ENCODE peak calls at places on chromosomes 5 and 9, in four cellular contexts. K, I, O and R are unnamed samples.

GRCh38 chr5:89981006-89981405 is 428.6 kb downstream of the CETN3 start:
- DNase-seq in K (no peak), O (no peak), I (no peak), R (no peak)

GRCh38 chr9:93501406-93501805 is 48.0 kb upstream of the FAM120AOS start:
- DNase-seq in I (peak), K (no peak), O (no peak), R (no peak)

GRCh38 chr5:57082441-57083067 is 91.3 kb upstream of the GPBP1 start:
- DNase-seq in O (no peak), I (peak), K (peak), R (no peak)

GRCh38 chr5:1526151-1526631 is 2.4 kb upstream of the LPCAT1 start:
- DNase-seq in K (no peak), I (no peak), O (peak), R (peak)

GRCh38 chr5:35357973-35358372 is 127.7 kb upstream of the PRLR start:
- DNase-seq in K (no peak), I (no peak), O (no peak), R (no peak)

GRCh38 chr5:140672455-140673186 is 755 bp downstream of the DND1 start:
- DNase-seq in I (no peak), O (peak), K (no peak), R (no peak)

GRCh38 chr5:67983251-67983941 is 232.2 kb upstream of the PIK3R1 start:
- DNase-seq in O (no peak), I (peak), K (peak), R (no peak)

GRCh38 chr9:21854594-21854993 is 52.2 kb downstream of the MTAP start:
- DNase-seq in I (peak), K (peak), O (no peak), R (no peak)

GRCh38 chr5:4203146-4203545 is 607.5 kb downstream of the IRX1 start:
- DNase-seq in K (no peak), I (no peak), O (no peak), R (no peak)

GRCh38 chr9:130682490-130683121 is 11.0 kb upstream of the EXOSC2 start:
- DNase-seq in K (peak), O (peak), I (peak), R (peak)

GRCh38 chr9:4831944-4832343 is 39.2 kb downstream of the RCL1 start:
- DNase-seq in O (no peak), I (no peak), K (no peak), R (no peak)

GRCh38 chr5:129749101-129749500 is 1.2 kb downstream of the MINAR2 start:
- DNase-seq in O (no peak), I (no peak), K (no peak), R (no peak)

GRCh38 chr5:98768160-98769005 is 5.1 kb upstream of the RGMB start:
- DNase-seq in I (peak), K (peak), O (peak), R (no peak)

GRCh38 chr5:133778636-133779035 is 166.3 kb upstream of the FSTL4 start:
- DNase-seq in I (no peak), K (no peak), O (no peak), R (no peak)

GRCh38 chr5:133781446-133781845 is 169.1 kb upstream of the FSTL4 start:
- DNase-seq in K (no peak), O (no peak), I (no peak), R (no peak)

GRCh38 chr5:133780619-133781280 is 168.4 kb upstream of the FSTL4 start:
- DNase-seq in I (no peak), O (peak), K (no peak), R (no peak)

GRCh38 chr5:133777951-133778350 is 165.6 kb upstream of the FSTL4 start:
- DNase-seq in K (no peak), I (no peak), O (no peak), R (no peak)

DNA sequence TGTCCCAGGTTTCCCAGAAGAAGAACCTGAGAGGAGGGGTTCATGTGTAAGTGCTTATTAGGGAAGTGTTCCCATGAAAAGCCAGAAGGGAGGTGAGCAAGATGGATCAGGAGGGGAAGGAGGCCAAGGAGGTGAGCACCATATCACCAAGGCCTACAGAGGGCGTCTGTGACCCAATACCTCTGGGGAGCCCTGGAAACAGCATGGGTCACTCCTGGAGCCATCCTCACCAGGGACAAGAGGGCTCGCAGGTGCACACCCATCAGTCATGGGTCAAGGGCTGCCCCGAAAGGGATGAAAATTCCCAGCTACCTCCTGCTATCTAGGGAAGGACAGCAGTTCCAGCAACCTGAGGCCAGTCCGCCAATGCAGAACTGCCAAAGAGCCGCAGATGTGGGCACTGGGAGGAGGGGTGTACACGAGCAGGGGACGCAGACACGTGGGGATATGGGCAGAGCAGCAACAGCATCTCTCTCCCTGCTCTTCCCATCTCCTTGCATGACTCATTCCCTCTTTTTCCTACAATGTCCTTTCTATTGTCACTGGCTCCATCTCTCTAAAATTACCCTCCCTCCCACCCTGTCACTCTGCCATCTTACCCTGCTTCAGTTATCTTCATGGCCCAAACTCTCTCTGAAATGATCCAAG is 167.6 kb upstream of the FSTL4 start:
- DNase-seq in I (no peak), K (no peak), O (no peak), R (no peak)
- TF ChIP-seq CTCF in I (no peak), K (no peak), O (no peak), R (no peak)

DNA sequence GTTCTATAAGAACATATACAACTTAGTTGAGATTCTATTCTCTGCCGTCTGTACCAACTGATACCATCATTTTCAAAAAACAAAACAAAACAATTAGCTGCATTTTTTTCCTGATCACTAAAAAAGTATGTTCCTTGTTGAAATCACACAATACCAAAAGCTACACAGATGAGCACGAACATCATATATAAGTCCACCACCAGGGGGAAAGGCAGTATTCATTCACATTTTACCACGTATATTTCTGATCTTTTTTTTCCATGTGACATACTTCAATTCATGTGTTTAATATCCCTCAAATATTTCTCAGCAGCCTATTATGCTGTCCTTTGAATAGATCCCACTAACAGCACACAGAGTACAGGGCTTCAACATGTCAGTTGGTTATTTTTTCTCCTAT is 40.6 kb downstream of the IRX2 start:
- DNase-seq in O (no peak), K (no peak), I (peak), R (no peak)
- TF ChIP-seq CTCF in O (no peak), K (no peak), I (peak), R (no peak)

GRCh38 chr5:170769898-170770416 is 13.6 kb upstream of the GABRP start:
- DNase-seq in O (no peak), I (no peak), K (no peak), R (no peak)

GRCh38 chr5:170769236-170769635 is 14.3 kb upstream of the GABRP start:
- DNase-seq in K (no peak), I (no peak), O (no peak), R (no peak)

GRCh38 chr5:170773031-170773985 is 10.2 kb upstream of the GABRP start:
- DNase-seq in O (no peak), I (no peak), K (no peak), R (no peak)

DNA sequence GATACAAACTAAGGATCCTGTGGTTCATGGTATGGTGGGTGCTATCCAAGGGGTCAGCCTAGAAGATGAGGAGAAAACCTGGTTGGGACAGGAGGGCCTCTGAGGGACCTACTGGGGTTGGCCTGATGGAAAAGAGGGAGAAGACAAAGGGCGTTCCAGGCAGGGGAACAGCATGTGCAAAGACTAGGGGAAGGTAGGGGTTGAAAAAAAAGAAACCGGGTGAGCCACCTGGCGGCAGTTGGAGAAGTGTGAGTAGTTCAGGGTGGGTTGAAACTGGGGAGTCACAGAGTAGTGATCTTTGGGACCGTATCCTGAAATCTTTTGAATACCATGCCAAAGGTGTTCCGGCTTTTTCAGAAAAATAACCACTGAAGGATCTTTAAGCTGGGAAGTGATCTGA is 8.7 kb upstream of the GABRP start:
- DNase-seq in I (no peak), K (no peak), O (no peak), R (no peak)
- TF ChIP-seq CTCF in I (no peak), K (no peak), O (no peak), R (no peak)

DNA sequence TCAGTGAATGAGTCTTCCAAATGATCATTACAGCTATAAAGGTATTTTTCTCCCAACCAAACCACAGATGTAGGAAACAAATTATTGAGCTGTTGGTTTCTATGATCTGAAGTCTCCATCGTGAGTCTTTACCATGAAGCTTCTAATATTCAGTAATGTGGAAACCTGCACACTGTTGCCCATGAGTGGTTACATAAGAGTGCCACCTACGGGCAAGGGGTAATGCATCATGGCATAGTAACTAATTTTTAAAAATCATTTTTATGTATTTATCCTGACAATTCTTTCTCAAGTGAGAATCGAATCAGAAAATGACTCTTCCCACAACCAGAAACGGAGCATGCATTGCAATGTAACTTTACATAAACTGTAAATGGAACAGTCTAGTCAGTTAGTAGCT is 282.5 kb upstream of the SMARCA2 start:
- DNase-seq in I (no peak), K (no peak), O (no peak), R (no peak)
- TF ChIP-seq CTCF in I (no peak), K (no peak), O (no peak), R (no peak)

GRCh38 chr5:137114529-137114928 is 384.6 kb downstream of the SPOCK1 start:
- DNase-seq in K (peak), O (no peak), I (peak), R (no peak)
- TF ChIP-seq CTCF in K (no peak), O (no peak), I (no peak), R (no peak)

GRCh38 chr9:107137495-107138202 is 145.4 kb upstream of the RAD23B start:
- DNase-seq in I (peak), O (no peak), K (peak), R (no peak)
- TF ChIP-seq CTCF in I (peak), O (peak), K (peak), R (peak)

DNA sequence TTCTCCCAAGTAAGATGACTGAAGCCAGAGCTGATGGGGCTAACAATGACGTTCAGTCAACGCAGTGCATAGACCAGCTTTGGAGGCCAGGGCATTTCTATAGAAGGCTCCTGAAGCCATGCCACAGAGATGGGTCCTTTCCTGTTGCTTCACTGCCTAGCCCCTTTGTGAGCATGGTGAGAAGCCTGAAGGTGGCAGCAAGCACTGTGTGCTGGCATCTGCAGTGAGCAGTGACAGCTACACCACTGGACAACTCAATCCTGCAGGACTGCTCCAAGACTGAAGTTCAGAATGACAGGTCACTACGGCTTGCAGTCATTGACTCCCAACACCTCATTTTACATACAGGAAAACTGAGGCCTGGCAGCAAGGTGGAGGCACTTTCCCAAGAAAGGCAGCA is 229.0 kb downstream of the TSSK1B start:
- DNase-seq in O (no peak), I (no peak), K (no peak), R (no peak)
- TF ChIP-seq CTCF in O (peak), I (no peak), K (no peak), R (no peak)

GRCh38 chr9:95316794-95317118 is 753 bp downstream of the FANCC start:
- DNase-seq in O (peak), I (peak), K (peak), R (no peak)
- TF ChIP-seq CTCF in O (no peak), I (no peak), K (peak), R (no peak)

DNA sequence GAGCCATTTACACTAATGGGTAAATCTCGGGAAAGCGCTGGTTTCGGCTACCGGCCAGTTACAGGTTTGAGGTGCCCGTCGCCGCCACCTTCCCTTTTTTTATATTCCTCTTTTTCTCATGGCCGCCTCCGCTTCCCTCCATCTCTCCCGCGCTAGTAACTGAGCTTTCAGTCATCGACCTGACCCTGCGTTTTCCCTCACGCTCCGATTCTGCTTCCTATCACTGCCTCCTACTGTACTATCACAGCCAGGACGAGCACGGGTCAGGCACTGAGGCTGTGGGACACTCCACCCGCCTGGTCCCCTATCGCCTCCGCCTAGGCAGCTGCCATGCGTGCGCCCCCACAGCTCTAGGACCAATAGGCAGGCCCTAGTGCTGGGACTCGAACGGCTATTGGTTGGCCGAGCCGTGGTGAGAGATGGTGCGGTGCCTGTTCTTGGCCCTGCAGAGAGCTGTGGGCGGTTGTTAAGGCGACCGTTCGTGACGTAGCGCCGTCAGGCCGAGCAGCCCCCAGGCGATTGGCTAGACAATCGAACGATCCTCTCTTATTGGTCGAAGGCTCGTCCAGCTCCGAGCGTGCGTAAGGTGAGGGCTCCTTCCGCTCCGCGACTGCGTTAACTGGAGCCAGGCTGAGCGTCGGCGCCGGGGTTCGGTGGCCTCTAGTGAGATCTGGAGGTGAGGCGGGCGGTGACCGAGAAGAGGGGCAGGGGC is at the start of gene HMGCR:
- DNase-seq in O (peak), I (peak), K (peak), R (peak)
- TF ChIP-seq CTCF in O (no peak), I (peak), K (peak), R (peak)